ENCODE peak calls at places on chromosomes 13 and 19, in four cellular contexts. One of them, this sample, is unnamed.
A peak's percentile ranks its signal among the peaks of the same experiment; 100 is the strongest.

GRCh38 chr19:50909240-50910070 is 1.7 kb downstream of the KLK4 start:
- ATAC-seq in psoas muscle: no peak
- ATAC-seq in HepG2: peak; percentile 76
- ATAC-seq in aorta: peak; percentile 62
- ATAC-seq in this sample: no peak

GRCh38 chr19:7722231-7722651 is 9.7 kb downstream of the CLEC4G start:
- ATAC-seq in psoas muscle: no peak
- ATAC-seq in HepG2: no peak
- ATAC-seq in aorta: no peak
- ATAC-seq in this sample: no peak

GRCh38 chr19:44530777-44531176 is 1.3 kb upstream of the CEACAM20 start:
- ATAC-seq in psoas muscle: no peak
- ATAC-seq in HepG2: no peak
- ATAC-seq in aorta: no peak
- ATAC-seq in this sample: no peak

GRCh38 chr19:6099633-6100032 is 10.7 kb downstream of the RFX2 start:
- ATAC-seq in psoas muscle: no peak
- ATAC-seq in HepG2: no peak
- ATAC-seq in aorta: no peak
- ATAC-seq in this sample: no peak

GRCh38 chr13:105670179-105671015 is 865.1 kb downstream of the EFNB2 start:
- ATAC-seq in psoas muscle: no peak
- ATAC-seq in HepG2: no peak
- ATAC-seq in aorta: no peak
- ATAC-seq in this sample: no peak

GRCh38 chr13:112444001-112444311 is 67.8 kb downstream of the SPACA7 start:
- ATAC-seq in psoas muscle: peak; percentile 60
- ATAC-seq in HepG2: peak; percentile 92
- ATAC-seq in aorta: peak; percentile 60
- ATAC-seq in this sample: peak; percentile 54

GRCh38 chr13:99285432-99286182 is 21.6 kb downstream of the GPR183 start:
- ATAC-seq in psoas muscle: peak; percentile 49
- ATAC-seq in HepG2: peak; percentile 94
- ATAC-seq in aorta: no peak
- ATAC-seq in this sample: no peak

GRCh38 chr19:10363789-10364281 is 16.5 kb downstream of the TYK2 start:
- ATAC-seq in psoas muscle: no peak
- ATAC-seq in HepG2: no peak
- ATAC-seq in aorta: no peak
- ATAC-seq in this sample: no peak

GRCh38 chr19:48874309-48875135 is 2.3 kb downstream of the PPP1R15A start:
- ATAC-seq in psoas muscle: no peak
- ATAC-seq in HepG2: no peak
- ATAC-seq in aorta: peak; percentile 2
- ATAC-seq in this sample: no peak
- H3K4me1 ChIP-seq in psoas muscle: peaks cover 44% of the 10 kb centered on the region
- H3K4me1 ChIP-seq in HepG2: peaks cover 49% of the 10 kb centered on the region
- H3K4me1 ChIP-seq in aorta: no peaks in the 10 kb centered on the region
- H3K4me1 ChIP-seq in this sample: peaks cover 66% of the 10 kb centered on the region

GRCh38 chr19:37936166-37936565 is 29.2 kb downstream of the SIPA1L3 start:
- ATAC-seq in psoas muscle: no peak
- ATAC-seq in HepG2: no peak
- ATAC-seq in aorta: no peak
- ATAC-seq in this sample: no peak
- H3K4me1 ChIP-seq in psoas muscle: peaks cover 32% of the 10 kb centered on the region
- H3K4me1 ChIP-seq in HepG2: peaks cover 53% of the 10 kb centered on the region
- H3K4me1 ChIP-seq in aorta: no peaks in the 10 kb centered on the region
- H3K4me1 ChIP-seq in this sample: no peaks in the 10 kb centered on the region

GRCh38 chr19:2059422-2060201 is 8.6 kb upstream of the MKNK2 start:
- ATAC-seq in psoas muscle: peak; percentile 71
- ATAC-seq in HepG2: peak; percentile 74
- ATAC-seq in aorta: peak; percentile 36
- ATAC-seq in this sample: peak; percentile 14
- H3K4me1 ChIP-seq in psoas muscle: peaks cover 63% of the 10 kb centered on the region
- H3K4me1 ChIP-seq in HepG2: peaks cover 81% of the 10 kb centered on the region
- H3K4me1 ChIP-seq in aorta: no peaks in the 10 kb centered on the region
- H3K4me1 ChIP-seq in this sample: peaks cover 62% of the 10 kb centered on the region

DNA sequence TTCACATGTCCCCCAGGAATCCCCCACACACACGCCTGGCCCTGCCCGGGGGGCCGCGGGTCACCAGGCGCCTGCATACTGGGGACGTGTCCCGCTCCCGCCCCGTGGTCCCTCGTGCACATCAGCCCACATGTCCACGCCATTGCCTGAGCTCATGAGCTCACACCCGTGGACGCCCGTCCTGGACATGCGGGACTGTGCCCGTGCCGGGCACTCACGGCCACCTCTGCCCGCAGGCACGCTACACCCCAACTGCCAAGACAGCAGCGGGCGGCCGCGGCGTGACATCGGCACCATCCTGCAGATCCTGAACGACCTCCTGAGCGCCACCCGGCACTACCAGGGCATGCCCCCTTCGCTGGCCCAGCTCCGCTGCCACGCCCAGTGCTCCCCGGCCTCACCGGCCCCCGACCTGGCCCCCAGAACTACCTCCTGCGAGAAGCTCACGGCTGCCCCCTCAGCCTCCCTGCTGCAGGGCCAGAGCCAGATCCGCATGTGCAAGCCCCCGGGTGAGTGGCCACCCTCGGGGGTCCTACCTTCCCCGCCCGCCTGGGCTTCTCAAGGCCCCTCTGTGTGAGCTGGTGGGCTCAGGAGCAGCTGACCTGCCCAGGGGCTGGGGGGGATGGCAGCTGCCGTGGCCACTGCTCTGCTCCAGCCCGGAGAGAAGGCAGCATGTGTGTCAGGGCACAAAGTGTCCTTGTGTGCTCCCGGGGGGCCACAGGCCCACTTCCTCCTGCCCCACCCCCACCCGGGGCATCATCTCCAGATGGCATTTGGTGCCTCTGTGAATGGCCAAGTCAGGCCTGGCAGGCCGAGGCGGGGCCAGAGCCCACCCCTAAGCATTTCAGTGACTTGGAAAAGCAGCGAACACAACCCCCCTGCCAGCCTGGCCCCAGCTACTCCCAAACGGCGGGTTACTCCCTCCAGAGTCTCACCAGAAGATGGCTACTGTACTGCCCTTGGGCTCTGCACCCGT is 7.1 kb downstream of the MIDN start:
- ATAC-seq in psoas muscle: no peak
- ATAC-seq in HepG2: no peak
- ATAC-seq in aorta: no peak
- ATAC-seq in this sample: no peak
- H3K4me1 ChIP-seq in psoas muscle: peaks cover 66% of the 10 kb centered on the region
- H3K4me1 ChIP-seq in HepG2: peaks cover 72% of the 10 kb centered on the region
- H3K4me1 ChIP-seq in aorta: peaks cover 1% of the 10 kb centered on the region
- H3K4me1 ChIP-seq in this sample: no peaks in the 10 kb centered on the region

GRCh38 chr13:94112227-94112626 is 367.3 kb downstream of the DCT start:
- ATAC-seq in psoas muscle: no peak
- ATAC-seq in HepG2: peak; percentile 71
- ATAC-seq in aorta: no peak
- ATAC-seq in this sample: no peak

GRCh38 chr13:94110011-94110410 is 369.5 kb downstream of the DCT start:
- ATAC-seq in psoas muscle: no peak
- ATAC-seq in HepG2: no peak
- ATAC-seq in aorta: no peak
- ATAC-seq in this sample: no peak

GRCh38 chr13:94114166-94114565 is 365.3 kb downstream of the DCT start:
- ATAC-seq in psoas muscle: no peak
- ATAC-seq in HepG2: no peak
- ATAC-seq in aorta: no peak
- ATAC-seq in this sample: no peak

GRCh38 chr13:94115054-94115453 is 364.4 kb downstream of the DCT start:
- ATAC-seq in psoas muscle: no peak
- ATAC-seq in HepG2: no peak
- ATAC-seq in aorta: no peak
- ATAC-seq in this sample: no peak

GRCh38 chr13:94112731-94113130 is 366.8 kb downstream of the DCT start:
- ATAC-seq in psoas muscle: no peak
- ATAC-seq in HepG2: no peak
- ATAC-seq in aorta: no peak
- ATAC-seq in this sample: no peak
- H3K4me1 ChIP-seq in psoas muscle: no peaks in the 10 kb centered on the region
- H3K4me1 ChIP-seq in HepG2: peaks cover 10% of the 10 kb centered on the region
- H3K4me1 ChIP-seq in aorta: peaks cover 3% of the 10 kb centered on the region
- H3K4me1 ChIP-seq in this sample: no peaks in the 10 kb centered on the region

GRCh38 chr19:1206733-1207301 is 1.2 kb downstream of the STK11 start:
- ATAC-seq in psoas muscle: no peak
- ATAC-seq in HepG2: no peak
- ATAC-seq in aorta: no peak
- ATAC-seq in this sample: no peak
- H3K4me1 ChIP-seq in psoas muscle: peaks cover 44% of the 10 kb centered on the region
- H3K4me1 ChIP-seq in HepG2: peaks cover 70% of the 10 kb centered on the region
- H3K4me1 ChIP-seq in aorta: no peaks in the 10 kb centered on the region
- H3K4me1 ChIP-seq in this sample: no peaks in the 10 kb centered on the region

DNA sequence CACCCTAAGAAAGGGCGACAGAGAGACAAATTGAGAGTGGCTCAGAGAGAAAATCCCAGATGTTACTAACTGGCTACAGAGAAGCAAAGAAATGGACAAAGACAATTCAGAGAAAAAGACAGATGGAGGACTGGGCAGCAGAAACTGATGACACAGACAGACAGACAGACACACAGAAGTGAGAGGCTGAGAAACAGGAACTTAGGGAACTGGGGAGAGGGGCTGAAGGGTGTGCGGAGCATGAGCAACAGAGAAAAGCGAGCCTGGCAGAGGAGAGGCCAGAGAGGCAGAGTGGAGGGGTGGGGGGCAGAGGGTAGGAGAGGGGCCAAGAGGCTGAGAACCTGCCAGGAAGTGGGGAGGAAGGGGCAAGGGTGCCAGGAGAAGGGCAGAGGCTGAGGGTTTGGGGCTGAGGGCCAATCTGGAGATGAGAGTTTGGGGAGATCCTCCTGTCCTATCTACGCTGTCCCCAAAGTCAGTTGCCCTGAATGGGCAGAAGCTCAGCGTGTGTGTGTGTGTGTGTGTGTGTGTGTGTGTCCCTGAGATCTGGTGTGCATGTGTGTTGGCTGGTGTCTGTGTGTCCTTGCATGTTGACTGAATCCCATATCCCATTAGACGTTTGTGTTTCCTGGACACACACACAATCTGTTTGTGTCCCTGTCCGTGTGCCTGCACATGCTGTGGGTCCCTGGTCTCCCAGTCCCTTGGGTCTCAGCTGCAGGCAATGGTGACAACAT is 5.6 kb upstream of the ERFL start:
- ATAC-seq in psoas muscle: no peak
- ATAC-seq in HepG2: no peak
- ATAC-seq in aorta: no peak
- ATAC-seq in this sample: no peak
- H3K4me1 ChIP-seq in psoas muscle: no peaks in the 10 kb centered on the region
- H3K4me1 ChIP-seq in HepG2: peaks cover 9% of the 10 kb centered on the region
- H3K4me1 ChIP-seq in aorta: no peaks in the 10 kb centered on the region
- H3K4me1 ChIP-seq in this sample: peaks cover 27% of the 10 kb centered on the region

This sample was measured in gastroesophageal sphincter.